ENCODE peak calls at places on chromosome X, in eight cellular contexts. E, J, S, Q, Z, R, K and U are unnamed samples.

GRCh38 chrX:18582910-18583493 is 88.9 kb downstream of the RS1 start:
- DNase-seq in E (no peak), J (no peak), S (no peak), Q (peak), Z (no peak), R (no peak), K (no peak), U (peak)

GRCh38 chrX:20515841-20516461 is 249.2 kb upstream of the RPS6KA3 start:
- DNase-seq in E (peak), J (peak), S (no peak), Q (peak), Z (no peak), R (no peak), K (no peak), U (peak)

GRCh38 chrX:24081661-24082154 is 27.0 kb downstream of the EIF2S3 start:
- DNase-seq in E (peak), J (peak), S (peak), Q (peak), Z (peak), R (peak), K (no peak), U (peak)

GRCh38 chrX:115337735-115338134 is 48.2 kb downstream of the LUZP4 start:
- DNase-seq in E (no peak), J (no peak), S (no peak), Q (peak), Z (no peak), R (no peak), K (no peak), U (peak)

GRCh38 chrX:105725228-105725627 is 97.1 kb upstream of the NRK start:
- DNase-seq in E (no peak), J (no peak), S (no peak), Q (no peak), Z (no peak), R (no peak), K (no peak), U (no peak)

GRCh38 chrX:40938418-40938817 is 146.8 kb upstream of the USP9X start:
- DNase-seq in E (no peak), J (no peak), S (no peak), Q (no peak), Z (no peak), R (no peak), K (no peak), U (peak)

GRCh38 chrX:71923516-71923915 is 12.9 kb downstream of the NHSL2 start:
- DNase-seq in E (no peak), J (no peak), S (no peak), Q (peak), Z (no peak), R (no peak), K (no peak), U (no peak)

GRCh38 chrX:46953597-46953996 is 41.4 kb downstream of the JADE3 start:
- DNase-seq in E (no peak), J (no peak), S (no peak), Q (peak), Z (no peak), R (no peak), K (no peak), U (no peak)

GRCh38 chrX:22730542-22730941 is 269.2 kb upstream of the DDX53 start:
- DNase-seq in E (no peak), J (no peak), S (no peak), Q (no peak), Z (no peak), R (no peak), K (no peak), U (no peak)

GRCh38 chrX:133880032-133880443 is 105.4 kb downstream of the GPC3 start:
- DNase-seq in E (no peak), J (no peak), S (no peak), Q (no peak), Z (no peak), R (no peak), K (no peak), U (no peak)

GRCh38 chrX:155864655-155865054 is 16.5 kb upstream of the VAMP7 start:
- DNase-seq in E (peak), J (no peak), S (no peak), Q (peak), Z (no peak), R (no peak), K (no peak), U (no peak)

GRCh38 chrX:112704226-112704625 is 24.5 kb upstream of the LHFPL1 start:
- DNase-seq in E (no peak), J (no peak), S (no peak), Q (no peak), Z (no peak), R (no peak), K (no peak), U (no peak)

GRCh38 chrX:84340981-84341380 is 153.0 kb upstream of the RPS6KA6 start:
- DNase-seq in E (no peak), J (no peak), S (no peak), Q (no peak), Z (no peak), R (no peak), K (no peak), U (peak)

GRCh38 chrX:133698298-133698697 is 283.0 kb upstream of the GPC4 start:
- DNase-seq in E (no peak), J (peak), S (no peak), Q (peak), Z (no peak), R (no peak), K (no peak), U (peak)

GRCh38 chrX:39869846-39870601 is 227.7 kb downstream of the BCOR start:
- DNase-seq in E (peak), J (no peak), S (no peak), Q (peak), Z (peak), R (no peak), K (no peak), U (peak)

GRCh38 chrX:57286507-57287251 is at the start of gene FAAH2:
- DNase-seq in E (peak), J (no peak), S (no peak), Q (no peak), Z (peak), R (no peak), K (peak), U (no peak)

GRCh38 chrX:151695583-151695930 is 299 bp downstream of the PRRG3 start:
- DNase-seq in E (no peak), J (no peak), S (no peak), Q (no peak), Z (no peak), R (no peak), K (no peak), U (no peak)

GRCh38 chrX:70592091-70592490 is 147.5 kb downstream of the DLG3 start:
- DNase-seq in E (peak), J (peak), S (no peak), Q (peak), Z (peak), R (no peak), K (no peak), U (peak)

GRCh38 chrX:27555514-27555913 is 34.6 kb upstream of the DCAF8L2 start:
- DNase-seq in E (peak), J (no peak), S (no peak), Q (peak), Z (no peak), R (no peak), K (no peak), U (peak)

GRCh38 chrX:139077303-139078131 is 366.0 kb upstream of the FGF13 start:
- DNase-seq in E (no peak), J (no peak), S (no peak), Q (peak), Z (no peak), R (no peak), K (no peak), U (no peak)

GRCh38 chrX:1139101-1139500 is 73.3 kb downstream of the CRLF2 start:
- DNase-seq in E (no peak), J (no peak), S (no peak), Q (no peak), Z (no peak), R (no peak), K (no peak), U (no peak)

GRCh38 chrX:85561216-85561615 is 181.8 kb upstream of the POF1B start:
- DNase-seq in E (no peak), J (no peak), S (no peak), Q (no peak), Z (no peak), R (no peak), K (no peak), U (no peak)

GRCh38 chrX:55088795-55089489 is at the start of gene PAGE2:
- DNase-seq in E (no peak), J (no peak), S (no peak), Q (no peak), Z (no peak), R (no peak), K (no peak), U (no peak)

GRCh38 chrX:56783450-56783831 is 54.4 kb downstream of the NBDY start:
- DNase-seq in E (no peak), J (no peak), S (no peak), Q (peak), Z (peak), R (peak), K (no peak), U (peak)

GRCh38 chrX:38600089-38600755 is 38.9 kb downstream of the TSPAN7 start:
- DNase-seq in E (no peak), J (no peak), S (no peak), Q (no peak), Z (no peak), R (no peak), K (no peak), U (no peak)

GRCh38 chrX:138082881-138083280 is 517.0 kb downstream of the ZIC3 start:
- DNase-seq in E (no peak), J (no peak), S (no peak), Q (no peak), Z (no peak), R (no peak), K (no peak), U (no peak)

GRCh38 chrX:36869457-36869856 is 138.7 kb upstream of the FAM47C start:
- DNase-seq in E (no peak), J (no peak), S (no peak), Q (no peak), Z (no peak), R (no peak), K (no peak), U (no peak)

GRCh38 chrX:11893933-11894710 is 136.1 kb downstream of the MSL3 start:
- DNase-seq in E (peak), J (no peak), S (no peak), Q (no peak), Z (no peak), R (no peak), K (no peak), U (no peak)

GRCh38 chrX:19566359-19567141 is 51.2 kb upstream of the MAP3K15 start:
- DNase-seq in E (no peak), J (no peak), S (no peak), Q (peak), Z (no peak), R (no peak), K (no peak), U (peak)

GRCh38 chrX:15416133-15416993 is 32.1 kb upstream of the VEGFD start:
- DNase-seq in E (no peak), J (no peak), S (no peak), Q (no peak), Z (no peak), R (no peak), K (no peak), U (no peak)